ENCODE peak calls at places on chromosomes 16 and 17, in nine cellular contexts. P is thoracic aorta, S is heart right ventricle, G is Panc1, W is heart left ventricle, U is RWPE2, E is right lobe of liver, M is IMR-90, Q is gastrocnemius medialis. J is an unnamed sample.

GRCh38 chr16:72787130-72787518 is 260.8 kb downstream of the ZFHX3 start:
- ATAC-seq in P (no peak), S (no peak), G (no peak), W (no peak), U (no peak), E (no peak), M (no peak), Q (no peak), J (no peak)

GRCh38 chr16:19458722-19459379 is 41.2 kb downstream of the TMC5 start:
- ATAC-seq in P (no peak), S (no peak), G (peak), W (no peak), U (no peak), E (no peak), M (no peak), Q (no peak), J (no peak)

GRCh38 chr17:76581515-76581914 is 4.1 kb downstream of the ST6GALNAC2 start:
- ATAC-seq in P (no peak), S (no peak), G (no peak), W (no peak), U (peak), E (no peak), M (no peak), Q (no peak), J (no peak)

GRCh38 chr16:88880226-88881051 is 14.0 kb upstream of the PABPN1L start:
- ATAC-seq in P (no peak), S (no peak), G (no peak), W (no peak), U (no peak), E (peak), M (no peak), Q (no peak), J (no peak)

GRCh38 chr17:55577687-55578086 is 66.4 kb upstream of the SMIM36 start:
- ATAC-seq in P (no peak), S (peak), G (peak), W (peak), U (no peak), E (peak), M (peak), Q (no peak), J (no peak)

GRCh38 chr16:57146735-57147134 is 39.1 kb downstream of the PSME3IP1 start:
- ATAC-seq in P (no peak), S (no peak), G (peak), W (no peak), U (peak), E (no peak), M (no peak), Q (no peak), J (no peak)

GRCh38 chr17:74116087-74116717 is 87.3 kb upstream of the RPL38 start:
- ATAC-seq in P (no peak), S (no peak), G (no peak), W (no peak), U (peak), E (no peak), M (no peak), Q (no peak), J (no peak)

GRCh38 chr17:19671433-19671832 is 22.9 kb downstream of the ALDH3A2 start:
- ATAC-seq in P (no peak), S (peak), G (no peak), W (peak), U (no peak), E (peak), M (no peak), Q (peak), J (no peak)

GRCh38 chr16:80725566-80726162 is 78.7 kb downstream of the CDYL2 start:
- ATAC-seq in P (no peak), S (no peak), G (no peak), W (no peak), U (no peak), E (peak), M (no peak), Q (no peak), J (no peak)

GRCh38 chr17:57531648-57532486 is 213.2 kb downstream of the CCDC182 start:
- ATAC-seq in P (no peak), S (no peak), G (no peak), W (no peak), U (no peak), E (peak), M (no peak), Q (no peak), J (no peak)

GRCh38 chr16:8950580-8951077 is 13.1 kb downstream of the USP7 start:
- ATAC-seq in P (no peak), S (no peak), G (no peak), W (peak), U (no peak), E (no peak), M (peak), Q (peak), J (no peak)

DNA sequence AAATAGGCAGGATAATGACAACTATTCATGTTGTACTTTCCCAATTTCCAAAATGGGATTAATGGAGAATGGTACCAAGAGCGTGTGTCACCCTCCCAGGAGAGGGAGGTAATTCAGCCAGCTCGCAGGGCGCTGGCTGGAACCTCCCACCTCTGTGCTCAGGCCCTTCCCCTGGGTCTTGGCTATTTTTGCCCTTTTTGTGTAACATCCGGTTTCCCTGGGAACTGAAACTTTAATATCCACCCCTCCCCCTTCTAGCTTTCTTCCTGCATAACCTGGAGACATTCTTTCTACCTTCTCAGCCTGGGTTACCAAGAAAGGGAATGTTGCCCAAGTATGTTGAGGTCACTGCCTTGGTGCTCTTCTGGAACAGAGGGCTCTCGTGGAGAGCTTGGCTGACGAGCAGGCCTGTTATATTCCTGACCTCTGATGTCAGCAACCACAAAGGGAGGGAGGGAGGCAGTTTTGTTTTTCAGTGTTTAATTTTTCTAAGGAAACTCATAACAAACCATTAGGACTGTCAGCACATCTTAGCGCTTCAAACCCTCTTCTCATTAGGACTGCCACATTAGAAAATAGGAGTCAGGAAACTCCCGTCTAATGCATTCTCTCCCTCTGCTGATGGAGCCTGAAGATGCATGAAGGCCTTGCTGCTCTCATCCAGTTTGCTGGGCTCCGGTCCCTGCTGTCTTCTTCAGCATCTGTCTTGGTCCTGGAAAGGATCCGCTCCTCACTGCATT is 25.6 kb downstream of the ITGB3 start:
- ATAC-seq in P (peak), S (peak), G (peak), W (peak), U (peak), E (peak), M (peak), Q (peak), J (peak)
- H3K27ac ChIP-seq in P (peak), S (peak), G (no peak), W (peak), U (peak), E (peak), M (peak), Q (peak), J (peak)

GRCh38 chr17:49597928-49598655 is 22.4 kb downstream of the NXPH3 start:
- ATAC-seq in P (no peak), S (peak), G (no peak), W (peak), U (no peak), E (no peak), M (no peak), Q (no peak), J (peak)
- H3K27ac ChIP-seq in P (peak), S (peak), G (no peak), W (peak), U (no peak), E (no peak), M (no peak), Q (peak), J (peak)

GRCh38 chr16:75627856-75628255 is 4.8 kb upstream of the ADAT1 start:
- ATAC-seq in P (no peak), S (no peak), G (no peak), W (no peak), U (no peak), E (no peak), M (no peak), Q (no peak), J (no peak)

GRCh38 chr16:75622762-75623605 is at the start of gene ADAT1:
- ATAC-seq in P (peak), S (peak), G (peak), W (peak), U (peak), E (peak), M (peak), Q (peak), J (peak)

GRCh38 chr16:75628351-75628750 is 5.3 kb upstream of the ADAT1 start:
- ATAC-seq in P (no peak), S (no peak), G (no peak), W (no peak), U (no peak), E (no peak), M (no peak), Q (no peak), J (no peak)

GRCh38 chr16:75626806-75627205 is 3.7 kb upstream of the ADAT1 start:
- ATAC-seq in P (no peak), S (no peak), G (no peak), W (no peak), U (no peak), E (no peak), M (no peak), Q (no peak), J (no peak)

DNA sequence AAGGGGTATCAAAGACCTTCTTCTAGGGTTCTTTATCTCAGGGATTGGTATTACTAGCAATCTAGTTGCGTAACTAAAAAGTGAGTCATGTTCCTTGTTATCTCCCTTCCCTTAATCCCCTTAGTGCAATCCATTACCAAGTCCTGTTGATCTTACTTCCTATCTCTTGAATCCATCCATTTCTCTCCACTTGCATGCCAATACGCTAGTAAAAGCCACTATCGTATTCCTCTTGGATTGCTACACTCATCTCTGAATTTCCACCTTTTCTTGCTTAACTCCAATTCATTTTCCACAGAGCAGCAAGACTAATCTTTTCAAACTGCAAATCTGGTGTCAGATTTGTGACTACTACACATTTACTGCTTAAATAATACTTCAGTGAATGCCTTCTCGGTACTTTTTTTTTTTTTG is 1.8 kb upstream of the ADAT1 start:
- ATAC-seq in P (no peak), S (no peak), G (no peak), W (no peak), U (no peak), E (no peak), M (no peak), Q (no peak), J (no peak)
- H3K27ac ChIP-seq in P (no peak), S (no peak), G (no peak), W (no peak), U (no peak), E (no peak), M (no peak), Q (peak), J (no peak)

GRCh38 chr16:471353-472198 is 46.1 kb downstream of the RAB11FIP3 start:
- ATAC-seq in P (no peak), S (peak), G (no peak), W (peak), U (peak), E (no peak), M (peak), Q (no peak), J (peak)
- H3K27ac ChIP-seq in P (no peak), S (no peak), G (no peak), W (no peak), U (peak), E (no peak), M (no peak), Q (peak), J (peak)

GRCh38 chr17:78305801-78306200 is 54.1 kb downstream of the SOCS3 start:
- ATAC-seq in P (no peak), S (no peak), G (no peak), W (no peak), U (no peak), E (no peak), M (no peak), Q (no peak), J (no peak)
- H3K27ac ChIP-seq in P (no peak), S (no peak), G (no peak), W (no peak), U (no peak), E (no peak), M (no peak), Q (no peak), J (no peak)

GRCh38 chr17:44070455-44071197 is at the start of gene G6PC3:
- ATAC-seq in P (peak), S (peak), G (peak), W (peak), U (peak), E (peak), M (peak), Q (peak), J (peak)

GRCh38 chr17:44074231-44074910 is 3.8 kb downstream of the G6PC3 start:
- ATAC-seq in P (no peak), S (no peak), G (no peak), W (no peak), U (no peak), E (no peak), M (no peak), Q (peak), J (no peak)

GRCh38 chr17:44071198-44071520 is 624 bp downstream of the G6PC3 start:
- ATAC-seq in P (peak), S (no peak), G (no peak), W (no peak), U (no peak), E (no peak), M (no peak), Q (no peak), J (no peak)

GRCh38 chr17:44069974-44070454 is 521 bp upstream of the G6PC3 start:
- ATAC-seq in P (no peak), S (no peak), G (no peak), W (no peak), U (no peak), E (no peak), M (no peak), Q (peak), J (no peak)

DNA sequence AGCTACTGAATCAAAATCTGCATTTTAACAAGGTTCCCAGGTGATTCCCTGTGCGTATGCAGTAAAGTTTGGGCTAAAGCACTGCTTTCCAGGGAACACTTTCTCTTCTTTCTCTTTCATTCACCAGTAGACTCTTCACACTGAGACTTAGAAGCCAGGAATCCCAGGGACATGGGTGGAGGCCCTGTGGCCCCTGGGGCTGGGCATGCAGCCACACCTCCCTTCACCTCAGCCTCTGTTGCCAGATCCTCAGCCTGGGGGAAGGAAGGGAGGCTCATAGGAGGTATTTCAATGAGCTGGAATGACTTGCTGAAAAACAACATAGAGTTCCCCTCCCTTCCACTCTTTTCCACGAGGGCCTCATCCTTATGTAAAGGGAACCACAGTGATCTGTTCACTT is 1.2 kb downstream of the G6PC3 start:
- ATAC-seq in P (no peak), S (no peak), G (no peak), W (no peak), U (no peak), E (no peak), M (no peak), Q (no peak), J (no peak)
- H3K27ac ChIP-seq in P (peak), S (peak), G (peak), W (peak), U (peak), E (peak), M (peak), Q (peak), J (peak)

GRCh38 chr17:21370430-21370829 is 5.7 kb upstream of the KCNJ12 start:
- ATAC-seq in P (no peak), S (peak), G (no peak), W (peak), U (no peak), E (no peak), M (no peak), Q (peak), J (no peak)

GRCh38 chr17:21372256-21372954 is 3.8 kb upstream of the KCNJ12 start:
- ATAC-seq in P (no peak), S (no peak), G (no peak), W (no peak), U (no peak), E (no peak), M (no peak), Q (no peak), J (no peak)

GRCh38 chr17:21371511-21372081 is 4.6 kb upstream of the KCNJ12 start:
- ATAC-seq in P (no peak), S (no peak), G (no peak), W (no peak), U (no peak), E (peak), M (no peak), Q (no peak), J (no peak)

GRCh38 chr17:21368545-21369246 is 7.5 kb upstream of the KCNJ12 start:
- ATAC-seq in P (no peak), S (no peak), G (no peak), W (no peak), U (peak), E (no peak), M (no peak), Q (no peak), J (no peak)

GRCh38 chr17:21369395-21369794 is 6.8 kb upstream of the KCNJ12 start:
- ATAC-seq in P (no peak), S (peak), G (no peak), W (no peak), U (no peak), E (peak), M (no peak), Q (no peak), J (no peak)
- H3K27ac ChIP-seq in P (no peak), S (peak), G (no peak), W (peak), U (no peak), E (no peak), M (no peak), Q (peak), J (no peak)

DNA sequence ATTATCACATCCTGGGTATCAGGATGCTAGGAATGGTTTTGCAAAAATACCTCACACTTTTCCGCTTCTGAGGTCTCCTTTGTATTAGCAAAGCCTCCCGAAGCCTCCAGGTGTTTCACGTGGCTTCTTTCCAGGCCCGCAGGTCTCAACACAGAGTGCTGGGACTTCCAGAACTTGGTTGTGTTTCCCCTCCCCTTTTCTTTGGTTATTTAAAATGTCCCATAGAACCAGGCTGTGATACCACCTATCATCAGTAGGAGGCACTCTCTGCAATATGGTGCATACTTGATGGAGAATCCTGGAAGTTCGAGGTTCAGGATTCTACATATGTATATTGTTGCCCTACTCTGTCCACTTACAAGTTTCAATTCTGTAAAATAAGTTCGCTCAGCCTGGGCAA is 28.8 kb downstream of the ATP2C2 start:
- ATAC-seq in P (no peak), S (no peak), G (no peak), W (no peak), U (no peak), E (no peak), M (no peak), Q (no peak), J (no peak)
- H3K27ac ChIP-seq in P (no peak), S (no peak), G (no peak), W (no peak), U (peak), E (no peak), M (no peak), Q (no peak), J (no peak)

J was measured in gastroesophageal sphincter.